ENCODE peak calls at places on chromosomes 3 and 15, in eight cellular contexts. D, Z, X, U, S, C, L and O are unnamed samples.

GRCh38 chr3:114519415-114519814 is 225.6 kb downstream of the TIGIT start:
- DNase-seq in D (peak; percentile 81), Z (no peak), X (peak; percentile 84), U (peak; percentile 81), S (no peak), C (no peak), L (peak; percentile 73), O (peak; percentile 45)

GRCh38 chr15:90594297-90594696 is 64.6 kb downstream of the CRTC3 start:
- DNase-seq in D (peak; percentile 51), Z (no peak), X (peak; percentile 50), U (no peak), S (no peak), C (peak; percentile 81), L (peak; percentile 23), O (no peak)

GRCh38 chr3:69299344-69299743 is 86.5 kb downstream of the FRMD4B start:
- DNase-seq in D (peak; percentile 28), Z (no peak), X (no peak), U (no peak), S (no peak), C (peak; percentile 43), L (no peak), O (no peak)

GRCh38 chr3:181210275-181210674 is 220.7 kb upstream of the DNAJC19 start:
- DNase-seq in D (peak; percentile 44), Z (no peak), X (peak; percentile 33), U (peak; percentile 2), S (peak; percentile 12), C (peak; percentile 47), L (peak; percentile 11), O (peak; percentile 44)

GRCh38 chr3:107441617-107442016 is 64.4 kb downstream of the CCDC54 start:
- DNase-seq in D (peak; percentile 17), Z (no peak), X (no peak), U (no peak), S (no peak), C (peak; percentile 13), L (peak; percentile 44), O (no peak)

GRCh38 chr3:187507905-187508304 is 139.7 kb downstream of the RTP4 start:
- DNase-seq in D (no peak), Z (no peak), X (no peak), U (no peak), S (no peak), C (no peak), L (no peak), O (no peak)

GRCh38 chr3:113698213-113698742 is 1.8 kb upstream of the USF3 start:
- DNase-seq in D (no peak), Z (no peak), X (no peak), U (no peak), S (no peak), C (no peak), L (no peak), O (no peak)

GRCh38 chr3:100614941-100615340 is 5.5 kb downstream of the ADGRG7 start:
- DNase-seq in D (no peak), Z (no peak), X (no peak), U (no peak), S (no peak), C (no peak), L (no peak), O (no peak)

GRCh38 chr15:61051570-61052031 is 177.5 kb downstream of the RORA start:
- DNase-seq in D (peak; percentile 85), Z (no peak), X (peak; percentile 68), U (peak; percentile 12), S (no peak), C (peak; percentile 20), L (peak; percentile 54), O (peak; percentile 62)

GRCh38 chr3:133230191-133230590 is 169.7 kb upstream of the BFSP2 start:
- DNase-seq in D (no peak), Z (no peak), X (peak; percentile 18), U (no peak), S (no peak), C (no peak), L (no peak), O (peak; percentile 8)

GRCh38 chr15:31391687-31392671 is 65.3 kb downstream of the KLF13 start:
- DNase-seq in D (peak; percentile 84), Z (no peak), X (peak; percentile 72), U (peak; percentile 41), S (no peak), C (peak; percentile 25), L (peak; percentile 56), O (peak; percentile 81)
- TF ChIP-seq EZH2 in D (no peak), Z (no peak), X (no peak), U (no peak), S (no peak), C (no peak), L (no peak), O (peak; percentile 19)

GRCh38 chr15:60000113-60000823 is 3.8 kb upstream of the FOXB1 start:
- DNase-seq in D (no peak), Z (no peak), X (no peak), U (no peak), S (no peak), C (no peak), L (no peak), O (peak; percentile 80)
- TF ChIP-seq EZH2 in D (peak; percentile 82), Z (no peak), X (peak; percentile 71), U (peak; percentile 94), S (no peak), C (no peak), L (peak; percentile 69), O (no peak)

GRCh38 chr15:70260096-70260495 is 162.4 kb upstream of the TLE3 start:
- DNase-seq in D (no peak), Z (no peak), X (no peak), U (no peak), S (no peak), C (no peak), L (no peak), O (no peak)
- TF ChIP-seq EZH2 in D (no peak), Z (no peak), X (no peak), U (no peak), S (no peak), C (no peak), L (no peak), O (no peak)

DNA sequence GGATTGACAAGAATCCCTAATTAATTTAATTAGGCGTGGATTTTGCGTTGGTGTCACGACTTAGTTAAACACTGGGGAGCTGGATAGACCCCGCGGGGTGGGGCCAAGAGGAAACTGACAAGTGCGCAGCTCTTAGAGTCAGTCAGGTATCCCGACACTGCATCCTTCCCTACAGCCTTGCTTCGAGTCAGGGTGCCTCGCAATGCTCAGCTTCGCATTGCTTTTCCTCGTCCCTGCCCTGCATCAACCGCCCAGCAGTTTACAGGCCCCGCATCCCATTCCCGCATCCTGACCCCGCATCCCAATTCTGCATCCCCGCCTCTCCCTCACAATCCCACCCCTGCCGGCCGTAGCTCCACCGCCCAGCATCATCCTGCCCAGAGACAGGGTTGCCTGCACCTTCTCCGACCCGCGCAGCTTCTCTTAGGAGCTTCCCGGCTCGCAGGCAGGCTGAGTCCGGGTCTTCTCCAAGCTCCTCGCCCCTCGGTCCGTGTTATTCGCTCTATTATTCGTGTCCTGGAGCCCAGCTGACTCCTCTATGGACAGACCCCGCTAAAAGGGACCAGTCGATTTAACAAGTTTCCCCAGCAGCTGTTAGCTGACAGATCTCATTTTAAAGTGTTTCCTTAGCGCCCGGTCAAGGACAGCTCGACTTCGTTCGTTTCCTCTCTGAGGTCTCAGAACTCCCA is 697 bp upstream of the SHOX2 start:
- DNase-seq in D (peak; percentile 52), Z (no peak), X (no peak), U (peak; percentile 9), S (no peak), C (no peak), L (no peak), O (peak; percentile 66)
- TF ChIP-seq EZH2 in D (no peak), Z (no peak), X (peak; percentile 96), U (peak; percentile 97), S (no peak), C (no peak), L (peak; percentile 99), O (peak; percentile 93)

GRCh38 chr3:31896643-31897433 is 84.2 kb downstream of the OSBPL10 start:
- DNase-seq in D (no peak), Z (no peak), X (no peak), U (no peak), S (no peak), C (no peak), L (no peak), O (no peak)
- TF ChIP-seq EZH2 in D (no peak), Z (no peak), X (no peak), U (no peak), S (no peak), C (no peak), L (no peak), O (no peak)

GRCh38 chr15:29968099-29968892 is 114.5 kb upstream of the GOLGA8J start:
- DNase-seq in D (peak; percentile 14), Z (no peak), X (no peak), U (peak; percentile 6), S (no peak), C (peak; percentile 27), L (peak; percentile 15), O (peak; percentile 68)
- TF ChIP-seq EZH2 in D (peak; percentile 84), Z (no peak), X (peak; percentile 88), U (no peak), S (no peak), C (peak; percentile 83), L (peak; percentile 88), O (peak; percentile 79)

DNA sequence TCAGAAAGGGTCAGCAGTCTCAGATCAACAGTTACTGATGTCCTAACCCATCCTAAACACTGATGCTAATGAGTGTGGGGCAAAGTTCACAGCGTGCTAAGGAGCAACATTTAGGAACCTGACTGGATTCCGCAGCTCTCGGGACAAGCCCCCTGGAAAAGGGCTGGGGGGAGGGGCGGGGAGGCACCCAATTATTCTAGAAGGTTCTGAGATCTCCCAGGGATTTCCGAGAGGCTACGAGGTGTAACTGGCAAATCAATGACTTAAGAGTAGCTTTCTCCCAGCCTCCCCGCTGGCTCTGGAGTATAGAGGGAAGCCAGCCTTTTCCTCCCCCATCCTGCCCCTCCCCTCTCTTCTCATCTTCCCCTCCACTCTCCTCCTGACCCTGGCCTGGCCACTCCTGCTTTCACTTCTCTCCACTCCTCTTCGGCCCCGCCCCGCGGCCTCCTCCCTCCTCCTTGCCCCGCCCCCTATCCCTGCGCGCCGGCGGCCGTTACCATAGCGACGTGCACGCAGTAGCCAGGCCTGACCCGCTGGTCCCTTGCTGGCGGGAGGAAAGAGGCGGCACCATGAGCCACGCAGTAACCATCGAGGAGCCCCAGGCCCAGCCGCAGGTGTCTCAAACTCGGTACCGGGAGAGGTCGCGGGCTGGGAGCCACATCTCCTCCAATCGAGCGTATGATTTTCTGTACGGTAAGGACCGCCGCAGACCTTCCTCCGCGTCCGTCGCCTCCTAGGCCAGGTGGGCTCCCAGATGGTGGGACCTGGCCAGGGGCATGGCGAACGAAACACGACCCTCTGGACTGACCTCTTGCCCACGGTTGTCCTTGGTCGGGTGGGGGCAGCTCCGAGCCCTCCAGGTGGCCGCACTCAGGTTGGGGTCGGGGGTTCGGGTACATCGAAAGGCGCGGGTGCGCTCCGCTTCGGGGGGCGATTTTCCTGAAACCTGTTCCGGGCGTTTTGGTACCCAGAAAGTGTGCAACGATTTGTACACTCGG is at the start of gene CFAP91:
- DNase-seq in D (peak; percentile 96), Z (no peak), X (peak; percentile 93), U (peak; percentile 87), S (peak; percentile 68), C (peak; percentile 94), L (peak; percentile 82), O (peak; percentile 98)
- TF ChIP-seq EZH2 in D (no peak), Z (no peak), X (no peak), U (peak; percentile 56), S (no peak), C (peak; percentile 46), L (peak; percentile 30), O (no peak)

GRCh38 chr3:50502584-50503423 is 630 bp downstream of the CACNA2D2 start:
- DNase-seq in D (peak; percentile 9), Z (no peak), X (no peak), U (no peak), S (no peak), C (no peak), L (no peak), O (peak; percentile 79)
- TF ChIP-seq EZH2 in D (peak; percentile 91), Z (no peak), X (peak; percentile 67), U (peak; percentile 90), S (no peak), C (peak; percentile 58), L (peak; percentile 93), O (no peak)